ENCODE peak calls at places on chromosomes 12 and 14, in six cellular contexts. One of them, this sample, is unnamed.

GRCh38 chr12:116919247-116919671 is 8.5 kb downstream of the FBXW8 start:
- DNase-seq in esophagus muscularis mucosa: no peak
- DNase-seq in endothelial cell: no peak
- DNase-seq in MCF 10A: no peak
- DNase-seq in dorsolateral prefrontal cortex: no peak
- DNase-seq in progenitor cell of endocrine pancreas: no peak
- DNase-seq in this sample: no peak

GRCh38 chr12:127809236-127809635 is 457.7 kb upstream of the TMEM132C start:
- DNase-seq in esophagus muscularis mucosa: no peak
- DNase-seq in endothelial cell: no peak
- DNase-seq in MCF 10A: peak; percentile 18
- DNase-seq in dorsolateral prefrontal cortex: no peak
- DNase-seq in progenitor cell of endocrine pancreas: no peak
- DNase-seq in this sample: no peak

GRCh38 chr12:128763395-128763794 is 60.4 kb downstream of the SLC15A4 start:
- DNase-seq in esophagus muscularis mucosa: no peak
- DNase-seq in endothelial cell: no peak
- DNase-seq in MCF 10A: no peak
- DNase-seq in dorsolateral prefrontal cortex: no peak
- DNase-seq in progenitor cell of endocrine pancreas: no peak
- DNase-seq in this sample: no peak

GRCh38 chr14:87628129-87628528 is 364.9 kb downstream of the GALC start:
- DNase-seq in esophagus muscularis mucosa: peak; percentile 66
- DNase-seq in endothelial cell: peak; percentile 56
- DNase-seq in MCF 10A: peak; percentile 22
- DNase-seq in dorsolateral prefrontal cortex: peak; percentile 31
- DNase-seq in progenitor cell of endocrine pancreas: no peak
- DNase-seq in this sample: peak; percentile 12

GRCh38 chr14:45185110-45185814 is 49.5 kb downstream of the FANCM start:
- DNase-seq in esophagus muscularis mucosa: no peak
- DNase-seq in endothelial cell: no peak
- DNase-seq in MCF 10A: no peak
- DNase-seq in dorsolateral prefrontal cortex: no peak
- DNase-seq in progenitor cell of endocrine pancreas: no peak
- DNase-seq in this sample: no peak

GRCh38 chr14:73472182-73473114 is 14.1 kb upstream of the NUMB start:
- DNase-seq in esophagus muscularis mucosa: no peak
- DNase-seq in endothelial cell: no peak
- DNase-seq in MCF 10A: peak; percentile 67
- DNase-seq in dorsolateral prefrontal cortex: no peak
- DNase-seq in progenitor cell of endocrine pancreas: no peak
- DNase-seq in this sample: no peak

GRCh38 chr14:42138406-42138805 is 531.7 kb downstream of the LRFN5 start:
- DNase-seq in esophagus muscularis mucosa: no peak
- DNase-seq in endothelial cell: no peak
- DNase-seq in MCF 10A: no peak
- DNase-seq in dorsolateral prefrontal cortex: no peak
- DNase-seq in progenitor cell of endocrine pancreas: no peak
- DNase-seq in this sample: no peak

GRCh38 chr14:93126124-93126523 is 10.4 kb upstream of the ITPK1 start:
- DNase-seq in esophagus muscularis mucosa: no peak
- DNase-seq in endothelial cell: no peak
- DNase-seq in MCF 10A: no peak
- DNase-seq in dorsolateral prefrontal cortex: no peak
- DNase-seq in progenitor cell of endocrine pancreas: no peak
- DNase-seq in this sample: no peak

GRCh38 chr12:112906712-112907414 is at the start of gene OAS1:
- DNase-seq in esophagus muscularis mucosa: no peak
- DNase-seq in endothelial cell: no peak
- DNase-seq in MCF 10A: peak; percentile 74
- DNase-seq in dorsolateral prefrontal cortex: no peak
- DNase-seq in progenitor cell of endocrine pancreas: no peak
- DNase-seq in this sample: no peak

GRCh38 chr14:33052899-33053400 is 114.3 kb downstream of the NPAS3 start:
- DNase-seq in esophagus muscularis mucosa: no peak
- DNase-seq in endothelial cell: no peak
- DNase-seq in MCF 10A: no peak
- DNase-seq in dorsolateral prefrontal cortex: no peak
- DNase-seq in progenitor cell of endocrine pancreas: no peak
- DNase-seq in this sample: no peak

GRCh38 chr14:75522919-75523318 is 650 bp downstream of the BATF start:
- DNase-seq in esophagus muscularis mucosa: peak; percentile 89
- DNase-seq in endothelial cell: no peak
- DNase-seq in MCF 10A: no peak
- DNase-seq in dorsolateral prefrontal cortex: no peak
- DNase-seq in progenitor cell of endocrine pancreas: no peak
- DNase-seq in this sample: no peak

GRCh38 chr12:5621329-5621728 is 189.4 kb downstream of the NTF3 start:
- DNase-seq in esophagus muscularis mucosa: no peak
- DNase-seq in endothelial cell: no peak
- DNase-seq in MCF 10A: no peak
- DNase-seq in dorsolateral prefrontal cortex: no peak
- DNase-seq in progenitor cell of endocrine pancreas: no peak
- DNase-seq in this sample: no peak

GRCh38 chr12:93571854-93572711 is at the start of gene SOCS2:
- DNase-seq in esophagus muscularis mucosa: no peak
- DNase-seq in endothelial cell: peak; percentile 68
- DNase-seq in MCF 10A: peak; percentile 14
- DNase-seq in dorsolateral prefrontal cortex: no peak
- DNase-seq in progenitor cell of endocrine pancreas: peak; percentile 36
- DNase-seq in this sample: peak; percentile 51

GRCh38 chr12:69555461-69555860 is 29.8 kb upstream of the CCT2 start:
- DNase-seq in esophagus muscularis mucosa: no peak
- DNase-seq in endothelial cell: no peak
- DNase-seq in MCF 10A: peak; percentile 19
- DNase-seq in dorsolateral prefrontal cortex: no peak
- DNase-seq in progenitor cell of endocrine pancreas: no peak
- DNase-seq in this sample: no peak

GRCh38 chr14:106488293-106488692 is 961.9 kb downstream of the TMEM121 start:
- DNase-seq in esophagus muscularis mucosa: no peak
- DNase-seq in endothelial cell: no peak
- DNase-seq in MCF 10A: no peak
- DNase-seq in dorsolateral prefrontal cortex: no peak
- DNase-seq in progenitor cell of endocrine pancreas: no peak
- DNase-seq in this sample: no peak

GRCh38 chr14:106490442-106490841 is 964.1 kb downstream of the TMEM121 start:
- DNase-seq in esophagus muscularis mucosa: peak; percentile 72
- DNase-seq in endothelial cell: no peak
- DNase-seq in MCF 10A: no peak
- DNase-seq in dorsolateral prefrontal cortex: no peak
- DNase-seq in progenitor cell of endocrine pancreas: no peak
- DNase-seq in this sample: no peak

GRCh38 chr14:106489112-106489881 is 962.9 kb downstream of the TMEM121 start:
- DNase-seq in esophagus muscularis mucosa: peak; percentile 84
- DNase-seq in endothelial cell: no peak
- DNase-seq in MCF 10A: no peak
- DNase-seq in dorsolateral prefrontal cortex: no peak
- DNase-seq in progenitor cell of endocrine pancreas: no peak
- DNase-seq in this sample: no peak

GRCh38 chr14:106493962-106494823 is 967.8 kb downstream of the TMEM121 start:
- DNase-seq in esophagus muscularis mucosa: no peak
- DNase-seq in endothelial cell: no peak
- DNase-seq in MCF 10A: no peak
- DNase-seq in dorsolateral prefrontal cortex: no peak
- DNase-seq in progenitor cell of endocrine pancreas: no peak
- DNase-seq in this sample: no peak

DNA sequence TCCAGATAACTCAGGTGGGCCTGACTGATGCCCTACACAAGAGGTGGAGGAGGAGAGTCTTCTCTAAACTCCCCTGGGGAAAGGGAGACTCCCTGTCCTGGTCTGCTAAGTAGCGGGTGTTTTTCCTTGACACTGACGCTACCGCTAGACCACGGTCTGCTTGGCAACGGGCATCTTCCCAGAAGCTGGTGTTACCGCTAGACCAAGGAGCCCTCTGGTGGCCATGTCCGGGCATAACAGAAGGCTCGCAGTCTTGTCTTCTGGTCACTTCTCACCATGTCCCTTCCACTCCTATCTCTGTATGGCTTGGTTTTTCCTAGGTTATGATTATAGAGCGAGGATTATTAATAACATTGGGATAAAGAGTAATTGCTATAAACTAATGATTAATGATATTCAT is 965.5 kb downstream of the TMEM121 start:
- DNase-seq in esophagus muscularis mucosa: peak; percentile 31
- DNase-seq in endothelial cell: no peak
- DNase-seq in MCF 10A: peak; percentile 23
- DNase-seq in dorsolateral prefrontal cortex: no peak
- DNase-seq in progenitor cell of endocrine pancreas: no peak
- DNase-seq in this sample: no peak
- TF ChIP-seq CTCF in esophagus muscularis mucosa: no peak
- TF ChIP-seq CTCF in endothelial cell: peak; percentile 17
- TF ChIP-seq CTCF in MCF 10A: peak; percentile 33
- TF ChIP-seq CTCF in dorsolateral prefrontal cortex: no peak
- TF ChIP-seq CTCF in progenitor cell of endocrine pancreas: no peak
- TF ChIP-seq CTCF in this sample: no peak

GRCh38 chr12:89873745-89874144 is 165.1 kb upstream of the ATP2B1 start:
- DNase-seq in esophagus muscularis mucosa: no peak
- DNase-seq in endothelial cell: no peak
- DNase-seq in MCF 10A: no peak
- DNase-seq in dorsolateral prefrontal cortex: no peak
- DNase-seq in progenitor cell of endocrine pancreas: no peak
- DNase-seq in this sample: no peak
- TF ChIP-seq CTCF in esophagus muscularis mucosa: no peak
- TF ChIP-seq CTCF in endothelial cell: no peak
- TF ChIP-seq CTCF in MCF 10A: no peak
- TF ChIP-seq CTCF in dorsolateral prefrontal cortex: no peak
- TF ChIP-seq CTCF in progenitor cell of endocrine pancreas: no peak
- TF ChIP-seq CTCF in this sample: no peak

DNA sequence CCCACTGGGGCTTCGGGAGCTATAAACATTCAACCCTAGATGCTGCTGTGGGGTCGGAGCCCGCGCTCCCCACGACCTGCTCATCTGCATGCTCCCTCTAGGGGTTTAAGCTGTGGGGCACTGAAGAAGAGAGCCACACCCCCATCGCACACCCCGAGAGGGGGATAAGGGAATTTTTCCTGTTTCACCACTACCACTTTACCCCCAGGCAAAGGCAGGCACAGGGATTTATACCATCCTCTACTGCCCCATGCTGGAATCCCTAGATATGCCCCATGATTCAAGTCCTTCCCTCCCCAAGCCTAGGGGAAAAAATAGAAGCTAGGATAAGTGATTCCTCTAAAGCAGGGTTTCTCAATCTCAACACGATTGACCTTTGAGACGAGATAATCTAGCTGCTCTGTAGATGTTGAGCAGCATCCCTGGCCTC is 59.9 kb upstream of the CCDC60 start:
- DNase-seq in esophagus muscularis mucosa: no peak
- DNase-seq in endothelial cell: no peak
- DNase-seq in MCF 10A: no peak
- DNase-seq in dorsolateral prefrontal cortex: no peak
- DNase-seq in progenitor cell of endocrine pancreas: no peak
- DNase-seq in this sample: no peak
- TF ChIP-seq CTCF in esophagus muscularis mucosa: no peak
- TF ChIP-seq CTCF in endothelial cell: no peak
- TF ChIP-seq CTCF in MCF 10A: no peak
- TF ChIP-seq CTCF in dorsolateral prefrontal cortex: no peak
- TF ChIP-seq CTCF in progenitor cell of endocrine pancreas: no peak
- TF ChIP-seq CTCF in this sample: no peak

DNA sequence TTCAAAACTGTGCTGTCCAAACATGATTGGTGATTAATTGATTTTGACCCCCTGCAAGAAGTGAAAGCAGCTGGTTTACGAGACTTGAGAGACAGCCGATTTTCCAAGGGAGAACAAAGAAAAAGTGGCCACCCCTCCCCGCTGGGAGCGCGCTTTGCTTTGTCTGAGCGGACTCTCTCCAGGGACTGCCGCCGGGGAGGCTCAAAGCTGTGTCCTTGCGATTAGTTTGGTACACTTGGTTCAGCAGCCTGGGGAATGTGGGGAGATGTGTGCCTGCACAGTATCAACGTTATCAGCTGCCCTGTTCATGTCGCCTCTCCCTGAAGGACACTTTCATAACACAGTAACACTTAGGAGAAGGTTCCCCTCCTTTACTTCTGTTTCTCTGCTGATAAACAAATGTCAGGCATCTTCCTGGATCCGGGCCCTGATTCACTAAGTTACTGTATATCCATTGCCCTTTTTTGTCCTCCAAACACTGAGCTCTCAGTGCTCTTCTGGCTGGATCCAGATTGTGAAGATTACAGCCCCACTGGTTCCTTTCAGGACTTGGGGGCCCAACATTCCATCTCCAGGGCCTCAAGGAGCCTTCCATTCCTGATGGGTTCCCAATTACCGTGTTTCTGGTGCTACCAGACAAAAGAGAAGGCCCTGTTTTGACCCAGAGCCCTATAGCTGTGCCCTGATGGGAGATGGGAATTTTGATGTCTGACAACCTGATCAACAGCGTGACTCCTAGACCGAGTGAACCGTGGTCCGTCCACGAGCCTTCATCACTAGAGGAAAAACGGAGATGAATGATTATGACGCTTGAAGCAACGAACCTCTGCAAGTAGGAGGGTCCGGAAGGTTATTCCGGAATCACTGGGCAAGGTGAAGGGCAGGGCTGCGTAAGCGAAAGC is 31.7 kb upstream of the TUBA1C start:
- DNase-seq in esophagus muscularis mucosa: no peak
- DNase-seq in endothelial cell: peak; percentile 57
- DNase-seq in MCF 10A: no peak
- DNase-seq in dorsolateral prefrontal cortex: peak; percentile 86
- DNase-seq in progenitor cell of endocrine pancreas: peak; percentile 39
- DNase-seq in this sample: peak; percentile 64
- TF ChIP-seq CTCF in esophagus muscularis mucosa: peak; percentile 27
- TF ChIP-seq CTCF in endothelial cell: no peak
- TF ChIP-seq CTCF in MCF 10A: no peak
- TF ChIP-seq CTCF in dorsolateral prefrontal cortex: peak; percentile 43
- TF ChIP-seq CTCF in progenitor cell of endocrine pancreas: no peak
- TF ChIP-seq CTCF in this sample: no peak

GRCh38 chr12:109449845-109450532 is 27.1 kb downstream of the KCTD10 start:
- DNase-seq in esophagus muscularis mucosa: no peak
- DNase-seq in endothelial cell: no peak
- DNase-seq in MCF 10A: no peak
- DNase-seq in dorsolateral prefrontal cortex: no peak
- DNase-seq in progenitor cell of endocrine pancreas: no peak
- DNase-seq in this sample: no peak
- TF ChIP-seq CTCF in esophagus muscularis mucosa: no peak
- TF ChIP-seq CTCF in endothelial cell: no peak
- TF ChIP-seq CTCF in MCF 10A: no peak
- TF ChIP-seq CTCF in dorsolateral prefrontal cortex: no peak
- TF ChIP-seq CTCF in progenitor cell of endocrine pancreas: no peak
- TF ChIP-seq CTCF in this sample: no peak

GRCh38 chr14:29054119-29054518 is 287.5 kb downstream of the FOXG1 start:
- DNase-seq in esophagus muscularis mucosa: no peak
- DNase-seq in endothelial cell: no peak
- DNase-seq in MCF 10A: no peak
- DNase-seq in dorsolateral prefrontal cortex: no peak
- DNase-seq in progenitor cell of endocrine pancreas: no peak
- DNase-seq in this sample: no peak
- TF ChIP-seq CTCF in esophagus muscularis mucosa: no peak
- TF ChIP-seq CTCF in endothelial cell: no peak
- TF ChIP-seq CTCF in MCF 10A: no peak
- TF ChIP-seq CTCF in dorsolateral prefrontal cortex: no peak
- TF ChIP-seq CTCF in progenitor cell of endocrine pancreas: no peak
- TF ChIP-seq CTCF in this sample: no peak

This sample was measured in neural crest cell.